ENCODE peak calls at places on chromosomes 7 and 10, in nine cellular contexts. C is pancreas, I is hepatocyte, E is psoas muscle, F is cardiac muscle cell, U is H9, V is neural progenitor cell, B is OCI-LY7, J is IMR-90. L is an unnamed sample.

GRCh38 chr10:31618541-31619291 is 299.7 kb downstream of the ZEB1 start:
- DNase-seq in C (no peak), I (no peak), E (peak; percentile 72), F (peak; percentile 74), U (no peak), V (no peak), B (no peak), J (peak; percentile 75), L (no peak)

GRCh38 chr10:34249634-34250033 is 565.5 kb downstream of the PARD3 start:
- DNase-seq in C (no peak), I (no peak), E (no peak), F (no peak), U (peak; percentile 42), V (peak; percentile 28), B (no peak), J (no peak), L (no peak)

GRCh38 chr7:101625076-101625914 is 3.8 kb downstream of the MYL10 start:
- DNase-seq in C (no peak), I (no peak), E (no peak), F (peak; percentile 43), U (no peak), V (peak; percentile 56), B (peak; percentile 10), J (peak; percentile 29), L (no peak)

GRCh38 chr7:28748934-28749584 is 209.1 kb downstream of the TRIL start:
- DNase-seq in C (no peak), I (peak; percentile 12), E (peak; percentile 63), F (no peak), U (no peak), V (no peak), B (peak; percentile 5), J (peak; percentile 71), L (no peak)

GRCh38 chr7:50416509-50417299 is 33.4 kb downstream of the FIGNL1 start:
- DNase-seq in C (no peak), I (no peak), E (no peak), F (no peak), U (no peak), V (no peak), B (peak; percentile 83), J (no peak), L (no peak)

GRCh38 chr10:46239247-46239646 is 47.5 kb upstream of the ANTXRL start:
- DNase-seq in C (no peak), I (no peak), E (no peak), F (peak; percentile 30), U (no peak), V (no peak), B (no peak), J (no peak), L (no peak)

GRCh38 chr10:132107211-132107946 is 41.6 kb downstream of the JAKMIP3 start:
- DNase-seq in C (no peak), I (no peak), E (no peak), F (no peak), U (peak; percentile 23), V (no peak), B (no peak), J (no peak), L (no peak)

GRCh38 chr7:154436560-154436959 is 384.4 kb downstream of the DPP6 start:
- DNase-seq in C (no peak), I (no peak), E (no peak), F (no peak), U (no peak), V (no peak), B (no peak), J (no peak), L (no peak)

GRCh38 chr7:84800846-84801245 is 386.0 kb downstream of the SEMA3D start:
- DNase-seq in C (no peak), I (no peak), E (no peak), F (no peak), U (no peak), V (no peak), B (no peak), J (no peak), L (no peak)
- H3K27ac ChIP-seq in C (no peak overlapping the region), I (no peak overlapping the region), E (no peak overlapping the region), F (no peak overlapping the region), U (no peak overlapping the region), V (no peak overlapping the region), B (no peak overlapping the region), J (no peak overlapping the region), L (no peak overlapping the region)

GRCh38 chr10:98425511-98426352 is 10.8 kb upstream of the PYROXD2 start:
- DNase-seq in C (peak; percentile 54), I (peak; percentile 53), E (no peak), F (peak; percentile 47), U (peak; percentile 83), V (peak; percentile 72), B (peak; percentile 63), J (peak; percentile 26), L (peak; percentile 26)
- TF ChIP-seq CTCF in C (peak; percentile 67), I (peak; percentile 46), E (peak; percentile 61), F (peak; percentile 77), U (peak; percentile 89), V (peak; percentile 74), B (peak; percentile 81), J (peak; percentile 58), L (peak; percentile 64)

DNA sequence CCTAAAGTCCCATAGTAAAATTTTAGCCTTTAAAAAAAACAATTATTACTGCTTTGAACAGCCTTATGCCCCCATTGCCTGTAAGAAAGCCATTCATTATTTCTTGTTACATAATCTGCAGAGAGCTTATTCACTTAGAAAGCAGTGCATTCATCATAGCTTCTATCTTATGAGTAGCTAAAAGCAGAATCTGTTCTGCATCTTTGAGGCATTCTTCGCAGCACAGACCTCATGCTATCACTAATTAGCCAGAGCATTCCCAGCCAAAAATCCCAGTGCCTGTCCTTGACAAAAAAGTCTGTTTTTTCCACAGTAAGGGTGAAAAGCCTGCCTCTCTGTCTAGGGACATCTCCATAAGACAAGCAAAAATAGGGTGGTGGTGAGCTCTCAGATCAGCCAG is 748.6 kb upstream of the GALNT17 start:
- DNase-seq in C (no peak), I (no peak), E (no peak), F (no peak), U (no peak), V (no peak), B (no peak), J (no peak), L (no peak)
- H3K27ac ChIP-seq in C (no peak overlapping the region), I (no peak overlapping the region), E (no peak overlapping the region), F (no peak overlapping the region), U (no peak overlapping the region), V (no peak overlapping the region), B (no peak overlapping the region), J (no peak overlapping the region), L (no peak overlapping the region)

DNA sequence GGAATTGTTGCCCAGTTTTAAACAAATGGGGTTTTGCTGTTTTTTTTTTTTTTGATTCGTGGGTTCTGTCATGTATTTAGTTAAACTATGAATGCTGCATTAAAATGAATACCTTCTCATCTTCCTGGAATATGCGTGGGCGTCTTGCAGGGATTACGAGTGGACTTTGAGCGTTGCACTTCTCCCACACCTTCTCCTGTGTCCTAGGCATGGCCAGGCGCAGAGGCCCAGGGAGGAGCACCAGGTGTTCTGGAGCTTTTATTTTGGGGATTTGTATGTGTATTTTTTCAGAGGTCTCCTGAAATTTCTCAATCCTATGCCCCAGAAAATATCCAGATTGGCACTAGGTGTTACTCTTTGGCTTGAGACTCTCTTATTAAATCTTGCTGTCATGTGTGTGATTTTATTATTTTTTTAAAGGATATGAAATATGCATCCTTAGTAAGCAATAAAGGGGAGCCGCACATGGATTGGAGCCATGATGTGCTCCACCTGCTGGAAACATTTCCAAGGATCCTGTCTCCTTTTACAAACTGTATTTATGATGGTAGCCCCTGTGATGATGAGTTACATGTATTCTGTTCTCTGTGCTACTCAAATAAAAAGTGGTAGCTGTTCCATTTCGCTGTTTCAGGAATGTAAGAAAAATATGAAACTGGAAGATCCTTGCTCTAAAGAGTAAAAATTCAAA is 482.2 kb upstream of the KLF6 start:
- DNase-seq in C (no peak), I (no peak), E (no peak), F (peak; percentile 39), U (no peak), V (no peak), B (no peak), J (peak; percentile 32), L (no peak)
- TF ChIP-seq CTCF in C (no peak), I (peak; percentile 30), E (peak; percentile 24), F (peak; percentile 21), U (peak; percentile 29), V (peak; percentile 25), B (no peak), J (peak; percentile 26), L (no peak)

GRCh38 chr10:89837173-89838001 is 136.0 kb downstream of the KIF20B start:
- DNase-seq in C (peak; percentile 38), I (no peak), E (no peak), F (peak; percentile 55), U (no peak), V (no peak), B (no peak), J (peak; percentile 8), L (peak; percentile 14)
- H3K27ac ChIP-seq in C (no peak overlapping the region), I (no peak overlapping the region), E (no peak overlapping the region), F (no peak overlapping the region), U (no peak overlapping the region), V (no peak overlapping the region), B (no peak overlapping the region), J (peak overlapping the region; percentile 46), L (peak overlapping the region; percentile 3)

GRCh38 chr10:70106958-70107791 is 25.4 kb downstream of the AIFM2 start:
- DNase-seq in C (no peak), I (no peak), E (no peak), F (no peak), U (peak; percentile 83), V (peak; percentile 76), B (peak; percentile 54), J (no peak), L (no peak)
- TF ChIP-seq CTCF in C (peak; percentile 12), I (peak; percentile 43), E (peak; percentile 34), F (peak; percentile 57), U (peak; percentile 91), V (peak; percentile 76), B (peak; percentile 83), J (peak; percentile 24), L (peak; percentile 47)

GRCh38 chr10:69456880-69457693 is 5.8 kb downstream of the TSPAN15 start:
- DNase-seq in C (no peak), I (no peak), E (no peak), F (no peak), U (no peak), V (no peak), B (no peak), J (no peak), L (no peak)

GRCh38 chr10:69458426-69459100 is 7.3 kb downstream of the TSPAN15 start:
- DNase-seq in C (peak; percentile 65), I (peak; percentile 72), E (peak; percentile 40), F (no peak), U (no peak), V (no peak), B (no peak), J (no peak), L (no peak)

GRCh38 chr10:69459893-69460575 is 8.8 kb downstream of the TSPAN15 start:
- DNase-seq in C (peak; percentile 43), I (no peak), E (no peak), F (no peak), U (no peak), V (no peak), B (no peak), J (no peak), L (no peak)

GRCh38 chr10:69459101-69459805 is 8.0 kb downstream of the TSPAN15 start:
- DNase-seq in C (no peak), I (no peak), E (no peak), F (no peak), U (no peak), V (no peak), B (no peak), J (no peak), L (no peak)

GRCh38 chr10:69457771-69458237 is 6.5 kb downstream of the TSPAN15 start:
- DNase-seq in C (no peak), I (no peak), E (no peak), F (no peak), U (no peak), V (no peak), B (no peak), J (no peak), L (no peak)
- H3K27ac ChIP-seq in C (peak overlapping the region; percentile 41), I (peak overlapping the region; percentile 88), E (peak overlapping the region; percentile 91), F (peak overlapping the region; percentile 95), U (no peak overlapping the region), V (no peak overlapping the region), B (no peak overlapping the region), J (no peak overlapping the region), L (no peak overlapping the region)

GRCh38 chr7:114539575-114539974 is 125.0 kb downstream of the FOXP2 start:
- DNase-seq in C (no peak), I (peak; percentile 23), E (no peak), F (peak; percentile 65), U (no peak), V (peak; percentile 20), B (no peak), J (peak; percentile 35), L (no peak)
- TF ChIP-seq CTCF in C (no peak), I (peak; percentile 39), E (peak; percentile 42), F (peak; percentile 72), U (peak; percentile 42), V (peak; percentile 36), B (peak; percentile 39), J (peak; percentile 51), L (no peak)